ENCODE peak calls at places on chromosomes 2 and 18, in seven cellular contexts. Z is cardiac muscle cell, B is GM23248, F is mammary epithelial cell, R is astrocyte, U is heart right ventricle, G is RWPE1. A is an unnamed sample.
A peak's percentile ranks its signal among the peaks of the same experiment; 100 is the strongest.

GRCh38 chr2:174597347-174598047 is at the start of gene WIPF1:
- DNase-seq in Z (peak; percentile 82), B (peak; percentile 70), F (peak; percentile 42), R (peak; percentile 83), U (no peak), G (no peak), A (no peak)

GRCh38 chr2:118310016-118310877 is 222.0 kb downstream of the INSIG2 start:
- DNase-seq in Z (peak; percentile 56), B (peak; percentile 87), F (no peak), R (peak; percentile 38), U (peak; percentile 13), G (peak; percentile 36), A (peak; percentile 30)

GRCh38 chr18:50747849-50748242 is 72.0 kb downstream of the MRO start:
- DNase-seq in Z (no peak), B (no peak), F (no peak), R (no peak), U (no peak), G (no peak), A (no peak)

GRCh38 chr2:86052676-86053075 is 53.0 kb downstream of the POLR1A start:
- DNase-seq in Z (no peak), B (no peak), F (no peak), R (no peak), U (no peak), G (no peak), A (no peak)

GRCh38 chr2:108580079-108580478 is 45.8 kb downstream of the LIMS1 start:
- DNase-seq in Z (no peak), B (no peak), F (no peak), R (no peak), U (no peak), G (no peak), A (no peak)

GRCh38 chr18:35436076-35436649 is 59.0 kb upstream of the ZNF396 start:
- DNase-seq in Z (no peak), B (no peak), F (peak; percentile 58), R (peak; percentile 68), U (no peak), G (peak; percentile 13), A (no peak)

GRCh38 chr2:222862068-222862914 is 1.5 kb downstream of the ACSL3 start:
- DNase-seq in Z (peak; percentile 61), B (peak; percentile 66), F (peak; percentile 45), R (no peak), U (no peak), G (no peak), A (no peak)

GRCh38 chr18:50742947-50743346 is 76.9 kb downstream of the MRO start:
- DNase-seq in Z (no peak), B (no peak), F (no peak), R (no peak), U (no peak), G (no peak), A (no peak)

GRCh38 chr2:72694715-72695496 is 130.9 kb downstream of the EXOC6B start:
- DNase-seq in Z (peak; percentile 94), B (peak; percentile 29), F (no peak), R (peak; percentile 74), U (peak; percentile 65), G (peak; percentile 6), A (no peak)

GRCh38 chr18:26655614-26656400 is 107.5 kb upstream of the KCTD1 start:
- DNase-seq in Z (peak; percentile 63), B (peak; percentile 75), F (peak; percentile 63), R (peak; percentile 29), U (peak; percentile 62), G (peak; percentile 49), A (peak; percentile 40)

GRCh38 chr2:173657996-173658717 is 303.5 kb downstream of the CDCA7 start:
- DNase-seq in Z (peak; percentile 94), B (peak; percentile 97), F (peak; percentile 90), R (peak; percentile 93), U (no peak), G (peak; percentile 96), A (no peak)

GRCh38 chr2:65300772-65301711 is 73.4 kb downstream of the ACTR2 start:
- DNase-seq in Z (peak; percentile 70), B (peak; percentile 93), F (no peak), R (peak; percentile 87), U (peak; percentile 38), G (no peak), A (peak; percentile 33)

GRCh38 chr2:113877651-113878594 is 12.0 kb upstream of the ACTR3 start:
- DNase-seq in Z (no peak), B (peak; percentile 79), F (peak; percentile 75), R (peak; percentile 59), U (no peak), G (peak; percentile 58), A (no peak)

GRCh38 chr2:190860985-190861721 is 19.5 kb upstream of the GLS start:
- DNase-seq in Z (no peak), B (peak; percentile 78), F (peak; percentile 48), R (peak; percentile 86), U (no peak), G (no peak), A (no peak)

GRCh38 chr18:34742761-34743366 is 32.8 kb downstream of the DTNA start:
- DNase-seq in Z (no peak), B (no peak), F (no peak), R (no peak), U (no peak), G (no peak), A (no peak)

GRCh38 chr2:133718688-133719201 is 150.5 kb upstream of the NCKAP5 start:
- DNase-seq in Z (peak; percentile 54), B (peak; percentile 91), F (peak; percentile 68), R (peak; percentile 98), U (peak; percentile 33), G (no peak), A (no peak)

GRCh38 chr2:166031054-166031453 is 77.5 kb upstream of the TTC21B start:
- DNase-seq in Z (no peak), B (peak; percentile 32), F (peak; percentile 37), R (peak; percentile 66), U (no peak), G (peak; percentile 5), A (no peak)

DNA sequence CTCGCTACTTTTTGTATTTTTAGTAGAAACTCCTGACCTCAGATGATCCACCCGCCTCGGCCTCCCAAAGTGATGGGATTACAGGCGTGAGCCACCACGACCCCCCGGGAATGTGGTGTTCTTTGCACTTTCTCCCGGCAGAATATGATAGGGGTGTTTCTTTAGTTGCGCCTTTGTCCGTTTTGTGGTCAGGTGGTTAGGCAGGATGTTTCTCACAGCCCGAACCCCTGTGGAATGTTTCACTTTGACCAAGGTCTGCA is 1.2 kb upstream of the CLK1 start:
- DNase-seq in Z (no peak), B (no peak), F (no peak), R (no peak), U (no peak), G (no peak), A (no peak)
- H3K27ac ChIP-seq in Z (peak overlapping the region; percentile 99), B (no peak overlapping the region), F (no peak overlapping the region), R (no peak overlapping the region), U (peak overlapping the region; percentile 100), G (peak overlapping the region; percentile 97), A (peak overlapping the region; percentile 100)

GRCh38 chr2:197196737-197197136 is 113.8 kb downstream of the ANKRD44 start:
- DNase-seq in Z (no peak), B (no peak), F (peak; percentile 42), R (no peak), U (no peak), G (no peak), A (no peak)

GRCh38 chr2:197191948-197192338 is 118.6 kb downstream of the ANKRD44 start:
- DNase-seq in Z (no peak), B (no peak), F (no peak), R (no peak), U (no peak), G (no peak), A (no peak)

GRCh38 chr2:197198890-197199289 is 111.7 kb downstream of the ANKRD44 start:
- DNase-seq in Z (peak; percentile 66), B (no peak), F (peak; percentile 54), R (no peak), U (peak; percentile 44), G (no peak), A (peak; percentile 38)

GRCh38 chr2:197197808-197198409 is 112.7 kb downstream of the ANKRD44 start:
- DNase-seq in Z (no peak), B (no peak), F (no peak), R (no peak), U (no peak), G (no peak), A (no peak)

GRCh38 chr2:197195591-197195990 is 115.0 kb downstream of the ANKRD44 start:
- DNase-seq in Z (no peak), B (no peak), F (no peak), R (no peak), U (no peak), G (no peak), A (no peak)
- H3K27ac ChIP-seq in Z (no peak overlapping the region), B (no peak overlapping the region), F (no peak overlapping the region), R (no peak overlapping the region), U (no peak overlapping the region), G (no peak overlapping the region), A (no peak overlapping the region)

GRCh38 chr2:238101891-238102841 is 2.0 kb downstream of the ESPNL start:
- DNase-seq in Z (no peak), B (no peak), F (no peak), R (no peak), U (no peak), G (no peak), A (no peak)

GRCh38 chr2:238100049-238100820 is at the start of gene ESPNL:
- DNase-seq in Z (no peak), B (no peak), F (no peak), R (no peak), U (no peak), G (no peak), A (no peak)

GRCh38 chr2:238099709-238100048 is 461 bp upstream of the ESPNL start:
- DNase-seq in Z (no peak), B (no peak), F (no peak), R (no peak), U (no peak), G (no peak), A (no peak)

GRCh38 chr2:238102865-238103264 is 2.7 kb downstream of the ESPNL start:
- DNase-seq in Z (no peak), B (no peak), F (no peak), R (no peak), U (no peak), G (no peak), A (no peak)

DNA sequence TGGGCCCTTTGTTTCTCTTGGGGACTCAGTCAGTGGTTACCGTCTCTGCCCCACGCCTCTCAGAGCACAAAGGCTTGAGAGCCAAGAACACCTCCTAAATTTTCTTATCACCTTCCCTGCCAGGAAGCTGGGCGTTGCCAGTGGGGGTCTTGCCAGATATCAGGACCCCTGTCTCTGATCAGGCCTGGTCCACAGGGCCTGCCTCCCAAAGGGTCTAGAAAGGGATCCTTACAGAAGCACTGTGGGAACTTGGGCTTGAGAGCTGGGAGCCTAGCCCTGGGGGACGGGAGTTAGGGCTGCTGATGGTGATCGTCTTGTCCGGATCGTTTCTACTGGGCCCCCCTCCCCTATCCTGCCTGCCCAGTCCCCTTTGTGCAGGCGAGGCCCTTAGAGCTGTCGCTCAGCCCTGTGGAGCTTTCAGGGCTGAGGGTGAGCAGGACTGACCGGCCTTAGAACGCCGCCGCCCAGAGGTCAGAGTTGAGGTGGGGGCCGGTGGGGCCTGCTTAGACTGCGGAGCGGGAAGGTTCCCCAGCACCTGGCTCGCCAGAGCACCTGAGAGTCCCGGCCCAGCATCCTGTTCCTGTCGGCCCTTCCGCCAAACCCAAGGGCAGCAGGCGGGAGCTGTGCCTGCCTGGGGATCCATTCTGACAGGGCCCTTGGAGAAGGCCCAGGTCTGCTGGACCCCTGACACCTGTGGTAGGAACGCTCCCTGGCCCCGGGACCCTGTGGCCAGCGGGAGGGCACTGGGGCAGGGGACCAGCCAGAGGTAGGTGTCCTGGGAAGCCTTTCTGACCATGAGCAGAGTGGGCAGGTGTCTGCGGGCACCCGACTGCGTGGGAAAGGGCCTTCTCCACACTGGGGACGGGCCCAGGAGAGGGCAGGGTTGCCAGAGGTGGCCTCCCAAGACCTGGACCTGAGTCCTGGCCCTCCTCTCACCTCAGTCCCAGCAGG is 956 bp downstream of the ESPNL start:
- DNase-seq in Z (no peak), B (no peak), F (no peak), R (no peak), U (no peak), G (no peak), A (no peak)
- H3K27ac ChIP-seq in Z (no peak overlapping the region), B (no peak overlapping the region), F (no peak overlapping the region), R (no peak overlapping the region), U (no peak overlapping the region), G (no peak overlapping the region), A (no peak overlapping the region)

GRCh38 chr2:201156051-201156450 is 26.9 kb upstream of the CASP10 start:
- DNase-seq in Z (no peak), B (no peak), F (no peak), R (no peak), U (no peak), G (no peak), A (no peak)
- H3K27ac ChIP-seq in Z (no peak overlapping the region), B (no peak overlapping the region), F (no peak overlapping the region), R (no peak overlapping the region), U (no peak overlapping the region), G (no peak overlapping the region), A (peak overlapping the region; percentile 81)